ENCODE peak calls at places on chromosome 11, in nine cellular contexts. K, R, E, H, W, M, L, N and D are unnamed samples. For H3K9me3, the result is how much of the 10 kb centered on the place peaks cover.

GRCh38 chr11:11555228-11555627 is 66.6 kb downstream of the GALNT18 start:
- DNase-seq in E (no peak), W (peak), N (no peak), M (no peak), H (peak), L (no peak), K (no peak), R (peak), D (no peak)

GRCh38 chr11:122705396-122705795 is 49.9 kb downstream of the UBASH3B start:
- DNase-seq in H (no peak), W (no peak), E (no peak), N (no peak), R (no peak), K (no peak), M (no peak), L (no peak), D (no peak)

GRCh38 chr11:65434667-65435179 is 12.1 kb downstream of the NEAT1 start:
- DNase-seq in L (peak), N (peak), E (peak), M (no peak), W (no peak), H (no peak), R (no peak), K (no peak), D (no peak)

GRCh38 chr11:69326622-69327219 is 32.8 kb downstream of the MYEOV start:
- DNase-seq in N (no peak), K (no peak), E (no peak), R (no peak), L (no peak), W (no peak), M (peak), H (no peak), D (no peak)

GRCh38 chr11:102957953-102958352 is 2.4 kb upstream of the MMP13 start:
- DNase-seq in N (no peak), H (no peak), E (no peak), M (no peak), K (no peak), R (no peak), W (no peak), L (no peak), D (no peak)

GRCh38 chr11:7046474-7046873 is 26.2 kb downstream of the NLRP14 start:
- DNase-seq in W (no peak), R (no peak), E (peak), K (no peak), N (no peak), M (no peak), H (no peak), L (no peak), D (no peak)

GRCh38 chr11:14643697-14644395 is at the start of gene PDE3B:
- DNase-seq in W (peak), H (peak), M (peak), N (peak), K (peak), R (peak), L (peak), E (peak), D (peak)

GRCh38 chr11:33689506-33689905 is 11.1 kb downstream of the C11orf91 start:
- DNase-seq in R (no peak), W (no peak), N (no peak), H (no peak), M (no peak), E (no peak), L (no peak), K (no peak), D (no peak)

GRCh38 chr11:72585762-72586590 is 88.2 kb downstream of the PDE2A start:
- DNase-seq in H (peak), E (peak), N (peak), K (peak), M (peak), L (peak), W (peak), R (peak), D (peak)

GRCh38 chr11:36213050-36213840 is 76.0 kb downstream of the COMMD9 start:
- DNase-seq in L (no peak), N (no peak), R (no peak), W (peak), K (no peak), M (no peak), E (no peak), H (no peak), D (no peak)

GRCh38 chr11:26193714-26194373 is 138.1 kb upstream of the ANO3 start:
- DNase-seq in E (no peak), L (no peak), H (no peak), W (no peak), M (no peak), N (no peak), K (no peak), R (no peak), D (no peak)

GRCh38 chr11:12079726-12080556 is 30.4 kb upstream of the MICAL2 start:
- DNase-seq in R (no peak), L (no peak), M (no peak), N (peak), H (peak), W (no peak), K (no peak), E (peak), D (no peak)

GRCh38 chr11:1194977-1195689 is 27.7 kb upstream of the MUC5B start:
- DNase-seq in E (no peak), L (no peak), N (peak), K (peak), M (no peak), H (peak), R (peak), W (no peak), D (no peak)

GRCh38 chr11:130592056-130592455 is 143.6 kb downstream of the ADAMTS15 start:
- DNase-seq in K (no peak), R (no peak), H (no peak), N (no peak), W (no peak), M (no peak), E (peak), L (no peak), D (no peak)

GRCh38 chr11:123390146-123390545 is 39.9 kb upstream of the GRAMD1B start:
- DNase-seq in N (no peak), L (no peak), E (no peak), M (no peak), K (no peak), H (no peak), R (no peak), W (no peak), D (no peak)

GRCh38 chr11:70079691-70080090 is 1.6 kb downstream of the ANO1 start:
- DNase-seq in R (no peak), W (no peak), H (no peak), E (no peak), L (no peak), K (peak), N (no peak), M (no peak), D (no peak)

GRCh38 chr11:131421066-131421855 is 50.8 kb downstream of the NTM start:
- DNase-seq in E (no peak), M (no peak), K (no peak), L (no peak), R (no peak), W (no peak), N (no peak), H (no peak), D (no peak)

GRCh38 chr11:1162153-1162497 is 4.4 kb downstream of the MUC5AC start:
- DNase-seq in W (no peak), N (no peak), H (no peak), R (no peak), M (no peak), K (no peak), L (no peak), E (no peak), D (no peak)

GRCh38 chr11:4203603-4204360 is 109.2 kb downstream of the RRM1 start:
- DNase-seq in R (no peak), K (no peak), L (no peak), M (no peak), N (no peak), W (peak), H (no peak), E (no peak), D (no peak)

GRCh38 chr11:27420722-27421572 is 51.6 kb downstream of the LGR4 start:
- DNase-seq in L (no peak), E (peak), H (no peak), M (no peak), W (no peak), N (no peak), R (no peak), K (no peak), D (no peak)

GRCh38 chr11:31449040-31449439 is 60.4 kb downstream of the IMMP1L start:
- DNase-seq in H (no peak), R (no peak), W (no peak), K (no peak), N (no peak), M (no peak), L (no peak), E (no peak), D (no peak)

GRCh38 chr11:116373545-116373944 is 399.2 kb downstream of the BUD13 start:
- DNase-seq in E (no peak), H (no peak), L (no peak), K (no peak), M (no peak), N (no peak), W (no peak), R (no peak), D (no peak)

GRCh38 chr11:125192194-125192593 is 27.6 kb downstream of the PKNOX2 start:
- DNase-seq in W (peak), E (no peak), K (peak), R (no peak), H (no peak), N (no peak), L (no peak), M (no peak), D (no peak)

GRCh38 chr11:47270331-47271271 is 668 bp downstream of the MADD start:
- DNase-seq in N (peak), L (peak), W (no peak), M (peak), K (peak), R (peak), H (no peak), E (peak), D (peak)

GRCh38 chr11:65503606-65503922 is 4.7 kb downstream of the MALAT1 start:
- DNase-seq in K (no peak), E (peak), W (no peak), L (no peak), R (no peak), H (no peak), M (no peak), N (no peak), D (no peak)

GRCh38 chr11:563812-564578 is 3.2 kb downstream of the RASSF7 start:
- DNase-seq in N (no peak), R (no peak), E (no peak), L (no peak), M (no peak), W (no peak), K (peak), H (no peak), D (no peak)

GRCh38 chr11:126599498-126599897 is 244.0 kb downstream of the ST3GAL4 start:
- DNase-seq in N (no peak), W (no peak), H (no peak), L (no peak), E (no peak), R (no peak), M (no peak), K (no peak), D (no peak)

GRCh38 chr11:11598243-11598642 is 23.6 kb downstream of the GALNT18 start:
- DNase-seq in E (no peak), H (no peak), R (no peak), M (no peak), W (no peak), N (no peak), L (no peak), K (no peak), D (no peak)

GRCh38 chr11:2150206-2150847 is 10.7 kb downstream of the INS start:
- DNase-seq in K (no peak), E (peak), W (peak), L (no peak), R (no peak), M (no peak), N (no peak), H (no peak), D (no peak)

GRCh38 chr11:114610550-114610949 is 15.0 kb upstream of the NXPE4 start:
- DNase-seq in M (no peak), R (no peak), E (no peak), H (no peak), W (no peak), L (no peak), N (no peak), K (no peak), D (no peak)

GRCh38 chr11:114606003-114606801 is 10.6 kb upstream of the NXPE4 start:
- DNase-seq in N (no peak), H (no peak), R (no peak), M (no peak), L (no peak), K (no peak), W (no peak), E (peak), D (no peak)

GRCh38 chr11:114610984-114611944 is 15.7 kb upstream of the NXPE4 start:
- DNase-seq in W (no peak), L (no peak), M (peak), E (peak), K (no peak), H (no peak), R (no peak), N (no peak), D (no peak)

GRCh38 chr11:114607753-114608459 is 12.3 kb upstream of the NXPE4 start:
- DNase-seq in L (no peak), K (no peak), H (no peak), W (no peak), R (no peak), N (no peak), E (no peak), M (peak), D (no peak)

DNA sequence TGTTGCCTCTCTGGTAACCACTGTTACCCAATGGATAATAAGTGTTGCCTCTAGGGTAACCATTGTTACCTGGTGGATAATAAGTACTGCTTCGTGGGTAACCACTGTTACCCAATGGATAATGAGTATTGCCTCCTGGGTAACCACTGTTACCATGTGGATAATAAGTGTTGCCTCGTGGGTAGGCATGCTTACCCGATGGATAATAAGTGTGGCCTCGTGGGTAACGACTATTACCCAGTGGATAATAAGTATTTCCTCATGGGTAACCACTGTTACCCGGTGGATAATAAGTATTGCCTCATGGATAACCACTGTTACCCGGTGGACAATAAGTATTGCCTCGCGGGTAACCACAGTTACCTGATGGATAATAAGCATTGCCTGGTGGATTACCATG is 13.8 kb upstream of the NXPE4 start:
- DNase-seq in N (no peak), M (peak), W (no peak), R (no peak), E (no peak), L (no peak), H (no peak), K (no peak), D (no peak)
- H3K9me3 ChIP-seq in N (under half), M (under half), W (under half), R (under half), E (under half), L (under half), H (under half), K (under half), D (under half)

GRCh38 chr11:59705281-59705680 is 8.4 kb downstream of the OR10V1 start:
- DNase-seq in W (no peak), K (no peak), M (no peak), E (peak), N (no peak), R (no peak), L (no peak), H (no peak), D (no peak)
- H3K9me3 ChIP-seq in W (under half), K (under half), M (under half), E (under half), N (under half), R (under half), L (under half), H (under half), D (under half)

GRCh38 chr11:50246183-50246582 is 213.5 kb downstream of the OR4C45 start:
- DNase-seq in L (no peak), W (no peak), N (no peak), K (no peak), R (no peak), M (no peak), E (no peak), H (no peak), D (no peak)
- H3K9me3 ChIP-seq in L (under half), W (under half), N (under half), K (under half), R (under half), M (under half), E (under half), H (under half), D (under half)

GRCh38 chr11:5931061-5931460 is 11.0 kb upstream of the OR56A3 start:
- DNase-seq in M (no peak), H (no peak), W (no peak), R (no peak), K (no peak), L (no peak), E (no peak), N (no peak), D (no peak)
- H3K9me3 ChIP-seq in M (under half), H (under half), W (under half), R (under half), K (under half), L (under half), E (under half), N (under half), D (under half)

DNA sequence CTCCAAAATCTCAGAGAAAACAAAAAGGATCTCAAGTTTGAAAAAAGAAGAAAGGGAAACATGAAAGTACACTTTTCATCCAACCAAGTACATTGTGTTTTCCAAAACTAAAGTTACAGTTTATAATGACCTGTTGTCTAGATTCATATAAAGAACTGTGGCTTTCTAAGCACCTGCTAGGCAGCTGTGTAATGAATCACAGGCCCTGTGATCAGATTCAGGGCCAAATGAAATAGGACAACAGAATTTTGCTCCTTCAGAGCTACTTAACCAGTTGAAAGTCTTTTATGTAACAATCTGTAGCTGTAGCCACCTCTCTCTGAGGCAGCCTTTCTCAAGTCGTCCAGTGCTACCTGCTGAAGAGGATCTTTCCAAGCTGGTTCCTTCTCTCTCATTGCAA is 960.0 kb upstream of the RAG2 start:
- DNase-seq in M (no peak), L (no peak), N (no peak), K (no peak), E (no peak), W (no peak), H (no peak), R (no peak), D (no peak)
- H3K9me3 ChIP-seq in M (under half), L (under half), N (under half), K (under half), E (under half), W (under half), H (under half), R (under half), D (under half)

GRCh38 chr11:54930930-54931329 is 224.3 kb downstream of the OR4A5 start:
- DNase-seq in W (no peak), E (no peak), M (no peak), R (no peak), N (no peak), L (no peak), H (no peak), K (no peak), D (no peak)
- H3K9me3 ChIP-seq in W (half or more), E (half or more), M (under half), R (half or more), N (half or more), L (under half), H (half or more), K (half or more), D (under half)

DNA sequence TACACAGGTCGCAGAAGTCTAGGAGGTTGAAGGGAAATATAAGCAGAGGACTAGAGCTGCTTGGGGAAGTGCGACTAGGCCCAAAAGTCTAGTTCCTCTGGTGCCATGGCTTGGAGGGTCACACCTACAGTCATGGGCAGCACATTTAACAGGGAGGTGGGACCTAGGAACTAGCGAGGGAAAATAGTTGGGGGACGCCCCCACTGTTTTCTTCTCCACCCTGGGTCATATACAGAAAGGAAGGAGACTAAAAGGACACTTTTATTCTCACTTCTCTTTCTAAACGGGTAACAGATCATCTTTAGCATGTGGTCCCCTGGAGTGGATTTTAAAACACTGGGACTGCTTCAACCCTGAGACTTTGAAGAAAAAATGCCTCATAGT is 16.6 kb downstream of the APIP start:
- DNase-seq in N (no peak), E (no peak), L (peak), R (no peak), W (peak), K (no peak), H (no peak), M (no peak), D (no peak)
- H3K9me3 ChIP-seq in N (under half), E (under half), L (under half), R (under half), W (under half), K (half or more), H (half or more), M (under half), D (under half)